ENCODE peak calls at places on chromosomes 7 and 10, in eight cellular contexts. X is Peyer's patch; D is hepatocyte; P is IMR-90; B is CD8-positive, alpha-beta memory T cell; S is breast epithelium; O is neuronal stem cell; Q is HCT116. A is an unnamed sample.
A peak's percentile ranks its signal among the peaks of the same experiment; 100 is the strongest.

GRCh38 chr10:32239770-32240169 is 107.2 kb downstream of the EPC1 start:
- DNase-seq in X (no peak), D (no peak), P (peak; percentile 69), B (no peak), S (no peak), O (no peak), Q (no peak), A (no peak)

GRCh38 chr7:64890761-64891666 is 12.1 kb upstream of the ZNF273 start:
- DNase-seq in X (no peak), D (no peak), P (no peak), B (no peak), S (peak; percentile 68), O (no peak), Q (no peak), A (no peak)

GRCh38 chr10:88228130-88228529 is 355.0 kb downstream of the RNLS start:
- DNase-seq in X (no peak), D (no peak), P (no peak), B (no peak), S (no peak), O (no peak), Q (no peak), A (no peak)

GRCh38 chr7:123096976-123097375 is 101.5 kb upstream of the TAS2R16 start:
- DNase-seq in X (no peak), D (no peak), P (no peak), B (no peak), S (no peak), O (no peak), Q (no peak), A (no peak)

GRCh38 chr10:110649652-110650264 is 5.6 kb downstream of the RBM20 start:
- DNase-seq in X (no peak), D (no peak), P (no peak), B (no peak), S (no peak), O (no peak), Q (no peak), A (no peak)

GRCh38 chr7:144534655-144535395 is 131.3 kb upstream of the NOBOX start:
- DNase-seq in X (no peak), D (no peak), P (no peak), B (no peak), S (no peak), O (peak; percentile 5), Q (no peak), A (no peak)

GRCh38 chr10:14010083-14010551 is 320.6 kb downstream of the FRMD4A start:
- DNase-seq in X (no peak), D (no peak), P (peak; percentile 86), B (no peak), S (no peak), O (no peak), Q (no peak), A (no peak)

GRCh38 chr10:93481931-93482834 is at the start of gene MYOF:
- DNase-seq in X (peak; percentile 63), D (peak; percentile 87), P (peak; percentile 93), B (no peak), S (peak; percentile 84), O (peak; percentile 54), Q (peak; percentile 78), A (peak; percentile 47)

GRCh38 chr10:119139464-119140067 is 25.9 kb downstream of the SFXN4 start:
- DNase-seq in X (peak; percentile 63), D (no peak), P (peak; percentile 35), B (peak; percentile 7), S (no peak), O (peak; percentile 11), Q (peak; percentile 16), A (no peak)

GRCh38 chr10:15433850-15434537 is 62.9 kb upstream of the FAM171A1 start:
- DNase-seq in X (no peak), D (peak; percentile 81), P (peak; percentile 46), B (no peak), S (no peak), O (peak; percentile 53), Q (peak; percentile 38), A (no peak)

GRCh38 chr10:129545257-129545656 is 78.2 kb downstream of the MGMT start:
- DNase-seq in X (no peak), D (peak; percentile 43), P (peak; percentile 49), B (no peak), S (no peak), O (no peak), Q (no peak), A (no peak)

GRCh38 chr10:30832727-30833624 is 198.7 kb downstream of the ZNF438 start:
- DNase-seq in X (no peak), D (no peak), P (no peak), B (no peak), S (no peak), O (no peak), Q (no peak), A (no peak)

GRCh38 chr10:128278362-128278761 is 152.1 kb upstream of the MKI67 start:
- DNase-seq in X (no peak), D (no peak), P (no peak), B (no peak), S (no peak), O (no peak), Q (no peak), A (no peak)

GRCh38 chr10:48439031-48439430 is 132.6 kb downstream of the MAPK8 start:
- DNase-seq in X (no peak), D (no peak), P (peak; percentile 81), B (no peak), S (no peak), O (no peak), Q (no peak), A (no peak)

GRCh38 chr7:105202561-105203130 is 186.1 kb downstream of the SRPK2 start:
- DNase-seq in X (no peak), D (no peak), P (peak; percentile 33), B (no peak), S (no peak), O (no peak), Q (no peak), A (no peak)

GRCh38 chr7:87852306-87852705 is 23.9 kb downstream of the SLC25A40 start:
- DNase-seq in X (no peak), D (no peak), P (no peak), B (no peak), S (no peak), O (no peak), Q (no peak), A (peak; percentile 29)

DNA sequence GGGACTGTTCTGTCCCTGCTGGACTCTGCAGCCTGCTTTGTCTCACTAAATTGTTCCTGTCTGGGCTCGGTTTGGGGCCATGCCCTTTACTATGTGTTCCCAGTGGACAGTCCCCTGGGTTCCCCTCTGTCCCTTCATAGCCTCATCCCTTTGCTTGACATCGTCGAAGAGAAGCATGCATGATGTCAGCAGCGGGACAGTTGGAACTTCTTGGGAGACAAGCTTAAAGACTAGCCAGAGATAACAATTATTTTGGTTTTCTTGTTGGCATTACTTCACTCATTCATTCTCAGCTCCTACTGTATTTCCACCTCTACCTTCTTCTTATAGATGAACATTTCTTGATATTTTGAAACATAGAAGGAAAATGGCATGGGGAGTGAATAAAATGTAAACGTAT is 2.7 kb downstream of the EPHB6 start:
- DNase-seq in X (no peak), D (no peak), P (no peak), B (no peak), S (no peak), O (no peak), Q (no peak), A (no peak)
- H3K4me3 ChIP-seq in X (no peak overlapping the region), D (no peak overlapping the region), P (no peak overlapping the region), B (no peak overlapping the region), S (no peak overlapping the region), O (no peak overlapping the region), Q (no peak overlapping the region), A (no peak overlapping the region)

GRCh38 chr7:43787771-43788170 is 29.3 kb downstream of the BLVRA start:
- DNase-seq in X (no peak), D (no peak), P (no peak), B (no peak), S (no peak), O (no peak), Q (no peak), A (no peak)

GRCh38 chr7:43790834-43791233 is 32.4 kb downstream of the BLVRA start:
- DNase-seq in X (no peak), D (no peak), P (no peak), B (no peak), S (no peak), O (no peak), Q (no peak), A (no peak)

GRCh38 chr7:43791665-43792064 is 33.2 kb downstream of the BLVRA start:
- DNase-seq in X (no peak), D (no peak), P (peak; percentile 11), B (no peak), S (no peak), O (no peak), Q (no peak), A (no peak)

GRCh38 chr7:43790006-43790405 is 31.5 kb downstream of the BLVRA start:
- DNase-seq in X (no peak), D (no peak), P (no peak), B (no peak), S (no peak), O (no peak), Q (no peak), A (no peak)

DNA sequence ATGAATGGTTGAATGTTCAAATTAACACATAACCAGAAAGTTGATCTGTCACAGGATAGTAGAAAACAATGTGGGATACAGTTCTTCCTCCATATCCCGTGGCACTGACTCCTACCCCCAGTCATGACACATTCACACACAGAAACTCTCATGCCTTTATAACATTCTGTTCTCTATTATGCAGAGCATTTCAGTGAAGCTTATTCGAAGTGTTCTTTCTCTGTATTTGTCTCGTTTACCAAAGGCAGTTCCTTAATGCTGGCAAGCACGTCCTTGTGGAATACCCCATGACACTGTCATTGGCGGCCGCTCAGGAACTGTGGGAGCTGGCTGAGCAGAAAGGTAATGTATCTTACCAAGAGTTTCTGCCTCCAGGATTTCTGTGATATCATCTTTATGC is 34.0 kb downstream of the BLVRA start:
- DNase-seq in X (no peak), D (no peak), P (no peak), B (no peak), S (no peak), O (no peak), Q (no peak), A (no peak)
- H3K36me3 ChIP-seq in X (no peaks in the 10 kb centered on the region), D (no peaks in the 10 kb centered on the region), P (peaks cover 17% of the 10 kb centered on the region), B (peaks cover 11% of the 10 kb centered on the region), S (no peaks in the 10 kb centered on the region), O (peaks cover 1% of the 10 kb centered on the region), Q (no peaks in the 10 kb centered on the region), A (peaks cover 12% of the 10 kb centered on the region)

GRCh38 chr7:138825049-138825721 is 27.2 kb upstream of the ATP6V0A4 start:
- DNase-seq in X (no peak), D (no peak), P (no peak), B (no peak), S (no peak), O (no peak), Q (no peak), A (no peak)
- H3K27me3 ChIP-seq in X (no peaks in the 10 kb centered on the region), D (no peaks in the 10 kb centered on the region), P (no peaks in the 10 kb centered on the region), B (no peaks in the 10 kb centered on the region), S (no peaks in the 10 kb centered on the region), O (no peaks in the 10 kb centered on the region), Q (no peaks in the 10 kb centered on the region), A (no peaks in the 10 kb centered on the region)

DNA sequence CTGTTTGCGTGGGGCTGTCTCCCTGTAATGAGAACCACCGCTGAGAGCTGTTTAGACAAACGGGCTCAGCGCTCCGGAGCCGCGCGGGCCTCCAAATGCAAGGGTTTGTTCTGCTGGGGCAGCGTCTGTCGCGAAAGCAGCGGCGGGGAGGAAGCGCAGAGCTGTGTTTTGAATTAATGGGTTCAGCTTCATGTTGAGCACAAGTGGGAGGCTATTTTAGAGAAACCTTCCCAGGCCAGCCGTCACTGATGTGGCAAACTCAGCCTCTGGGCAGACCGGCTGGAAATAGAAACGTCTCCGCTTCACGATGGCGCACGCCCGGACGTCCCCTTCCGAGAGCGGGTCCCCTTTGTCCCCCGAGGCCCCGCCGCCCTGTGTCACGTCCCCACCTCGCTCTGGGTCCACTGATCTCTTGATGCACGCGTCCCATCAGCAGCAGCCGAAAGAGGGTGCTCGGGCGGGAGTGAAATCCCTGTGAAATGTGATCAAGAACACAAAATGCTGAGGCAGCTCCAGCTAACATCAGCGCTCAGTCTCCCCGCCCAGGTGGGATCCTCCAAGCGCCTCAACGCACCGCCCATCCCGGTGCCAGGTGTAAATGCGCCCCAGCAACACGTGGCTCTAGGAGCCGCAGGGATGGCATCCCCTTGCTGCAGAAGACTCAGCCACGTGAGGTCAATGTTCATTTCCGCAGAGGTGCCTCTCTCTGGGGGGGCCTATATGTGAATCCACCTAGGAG is 44.9 kb downstream of the BAMBI start:
- DNase-seq in X (no peak), D (peak; percentile 57), P (peak; percentile 40), B (no peak), S (no peak), O (peak; percentile 31), Q (no peak), A (no peak)
- H3K4me3 ChIP-seq in X (peak overlapping the region; percentile 38), D (peak overlapping the region; percentile 7), P (peak overlapping the region; percentile 38), B (no peak overlapping the region), S (peak overlapping the region; percentile 65), O (peak overlapping the region; percentile 75), Q (no peak overlapping the region), A (no peak overlapping the region)